ENCODE peak calls at places on chromosome 10, in four cellular contexts. One of them, this sample, is unnamed.

GRCh38 chr10:34758447-34758996 is 56.6 kb downstream of the PARD3 start:
- DNase-seq in PC-3: peak; percentile 100
- DNase-seq in K562: peak; percentile 39
- DNase-seq in mesenchymal stem cell: peak; percentile 97
- DNase-seq in this sample: no peak

GRCh38 chr10:5971886-5972285 is 5.5 kb downstream of the IL15RA start:
- DNase-seq in PC-3: no peak
- DNase-seq in K562: no peak
- DNase-seq in mesenchymal stem cell: no peak
- DNase-seq in this sample: no peak

GRCh38 chr10:88389456-88389855 is 193.7 kb downstream of the RNLS start:
- DNase-seq in PC-3: no peak
- DNase-seq in K562: no peak
- DNase-seq in mesenchymal stem cell: peak; percentile 69
- DNase-seq in this sample: no peak

GRCh38 chr10:131786756-131787605 is 113.8 kb upstream of the PPP2R2D start:
- DNase-seq in PC-3: peak; percentile 52
- DNase-seq in K562: peak; percentile 31
- DNase-seq in mesenchymal stem cell: no peak
- DNase-seq in this sample: peak; percentile 32

GRCh38 chr10:14074062-14074884 is 256.5 kb downstream of the FRMD4A start:
- DNase-seq in PC-3: peak; percentile 95
- DNase-seq in K562: no peak
- DNase-seq in mesenchymal stem cell: peak; percentile 94
- DNase-seq in this sample: no peak

GRCh38 chr10:49737474-49738201 is 24.5 kb downstream of the OGDHL start:
- DNase-seq in PC-3: peak; percentile 89
- DNase-seq in K562: no peak
- DNase-seq in mesenchymal stem cell: no peak
- DNase-seq in this sample: no peak

GRCh38 chr10:36725581-36726520 is 399.5 kb upstream of the ANKRD30A start:
- DNase-seq in PC-3: peak; percentile 100
- DNase-seq in K562: no peak
- DNase-seq in mesenchymal stem cell: peak; percentile 75
- DNase-seq in this sample: peak; percentile 69

GRCh38 chr10:120543291-120543690 is 86.3 kb downstream of the PLPP4 start:
- DNase-seq in PC-3: no peak
- DNase-seq in K562: no peak
- DNase-seq in mesenchymal stem cell: no peak
- DNase-seq in this sample: no peak

GRCh38 chr10:101000602-101000991 is 989 bp downstream of the LZTS2 start:
- DNase-seq in PC-3: no peak
- DNase-seq in K562: peak; percentile 27
- DNase-seq in mesenchymal stem cell: no peak
- DNase-seq in this sample: no peak

GRCh38 chr10:45505336-45505735 is 131.3 kb downstream of the ALOX5 start:
- DNase-seq in PC-3: no peak
- DNase-seq in K562: no peak
- DNase-seq in mesenchymal stem cell: no peak
- DNase-seq in this sample: no peak

GRCh38 chr10:32367793-32368453 is 21.0 kb upstream of the EPC1 start:
- DNase-seq in PC-3: peak; percentile 92
- DNase-seq in K562: peak; percentile 47
- DNase-seq in mesenchymal stem cell: peak; percentile 69
- DNase-seq in this sample: no peak
- H3K4me2 ChIP-seq in PC-3: peak overlapping the region; percentile 5
- H3K4me2 ChIP-seq in K562: peak overlapping the region; percentile 32
- H3K4me2 ChIP-seq in mesenchymal stem cell: no peak overlapping the region
- H3K4me2 ChIP-seq in this sample: no peak overlapping the region

GRCh38 chr10:83078645-83079044 is 1060.7 kb upstream of the GHITM start:
- DNase-seq in PC-3: no peak
- DNase-seq in K562: no peak
- DNase-seq in mesenchymal stem cell: no peak
- DNase-seq in this sample: no peak

GRCh38 chr10:83078160-83078559 is 1061.1 kb upstream of the GHITM start:
- DNase-seq in PC-3: peak; percentile 1
- DNase-seq in K562: no peak
- DNase-seq in mesenchymal stem cell: no peak
- DNase-seq in this sample: no peak

GRCh38 chr10:83089335-83089734 is 1050.0 kb upstream of the GHITM start:
- DNase-seq in PC-3: no peak
- DNase-seq in K562: no peak
- DNase-seq in mesenchymal stem cell: no peak
- DNase-seq in this sample: no peak

DNA sequence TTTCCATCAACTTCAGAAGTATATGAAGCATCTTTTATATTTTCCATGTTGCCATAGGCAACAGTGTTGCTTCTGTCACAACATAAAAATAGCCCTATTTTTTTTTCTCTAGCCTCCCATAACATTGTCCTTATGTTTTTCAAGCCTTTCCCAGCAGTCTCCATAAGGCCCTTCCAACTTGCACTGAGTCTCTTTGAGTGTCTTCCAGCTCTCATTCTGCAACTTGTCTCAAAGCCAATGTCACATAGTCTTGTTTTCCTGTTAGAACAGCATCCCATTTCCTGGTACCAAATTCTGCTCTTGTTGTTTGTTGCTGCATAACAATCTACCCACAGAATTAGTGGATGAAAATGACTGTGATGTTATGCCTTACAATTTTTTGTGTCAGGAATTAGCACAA is 1055.4 kb upstream of the GHITM start:
- DNase-seq in PC-3: no peak
- DNase-seq in K562: no peak
- DNase-seq in mesenchymal stem cell: no peak
- DNase-seq in this sample: no peak
- H3K4me2 ChIP-seq in PC-3: no peak overlapping the region
- H3K4me2 ChIP-seq in K562: no peak overlapping the region
- H3K4me2 ChIP-seq in mesenchymal stem cell: no peak overlapping the region
- H3K4me2 ChIP-seq in this sample: no peak overlapping the region

GRCh38 chr10:10976652-10977051 is 41.0 kb upstream of the CELF2 start:
- DNase-seq in PC-3: no peak
- DNase-seq in K562: no peak
- DNase-seq in mesenchymal stem cell: no peak
- DNase-seq in this sample: no peak

GRCh38 chr10:10977231-10977956 is 40.3 kb upstream of the CELF2 start:
- DNase-seq in PC-3: no peak
- DNase-seq in K562: no peak
- DNase-seq in mesenchymal stem cell: no peak
- DNase-seq in this sample: no peak

GRCh38 chr10:10973310-10973709 is 44.4 kb upstream of the CELF2 start:
- DNase-seq in PC-3: no peak
- DNase-seq in K562: no peak
- DNase-seq in mesenchymal stem cell: no peak
- DNase-seq in this sample: no peak

GRCh38 chr10:10975647-10976046 is 42.0 kb upstream of the CELF2 start:
- DNase-seq in PC-3: no peak
- DNase-seq in K562: no peak
- DNase-seq in mesenchymal stem cell: no peak
- DNase-seq in this sample: no peak

GRCh38 chr10:10977978-10978377 is 39.7 kb upstream of the CELF2 start:
- DNase-seq in PC-3: no peak
- DNase-seq in K562: no peak
- DNase-seq in mesenchymal stem cell: no peak
- DNase-seq in this sample: no peak
- H3K4me2 ChIP-seq in PC-3: no peak overlapping the region
- H3K4me2 ChIP-seq in K562: no peak overlapping the region
- H3K4me2 ChIP-seq in mesenchymal stem cell: no peak overlapping the region
- H3K4me2 ChIP-seq in this sample: no peak overlapping the region

DNA sequence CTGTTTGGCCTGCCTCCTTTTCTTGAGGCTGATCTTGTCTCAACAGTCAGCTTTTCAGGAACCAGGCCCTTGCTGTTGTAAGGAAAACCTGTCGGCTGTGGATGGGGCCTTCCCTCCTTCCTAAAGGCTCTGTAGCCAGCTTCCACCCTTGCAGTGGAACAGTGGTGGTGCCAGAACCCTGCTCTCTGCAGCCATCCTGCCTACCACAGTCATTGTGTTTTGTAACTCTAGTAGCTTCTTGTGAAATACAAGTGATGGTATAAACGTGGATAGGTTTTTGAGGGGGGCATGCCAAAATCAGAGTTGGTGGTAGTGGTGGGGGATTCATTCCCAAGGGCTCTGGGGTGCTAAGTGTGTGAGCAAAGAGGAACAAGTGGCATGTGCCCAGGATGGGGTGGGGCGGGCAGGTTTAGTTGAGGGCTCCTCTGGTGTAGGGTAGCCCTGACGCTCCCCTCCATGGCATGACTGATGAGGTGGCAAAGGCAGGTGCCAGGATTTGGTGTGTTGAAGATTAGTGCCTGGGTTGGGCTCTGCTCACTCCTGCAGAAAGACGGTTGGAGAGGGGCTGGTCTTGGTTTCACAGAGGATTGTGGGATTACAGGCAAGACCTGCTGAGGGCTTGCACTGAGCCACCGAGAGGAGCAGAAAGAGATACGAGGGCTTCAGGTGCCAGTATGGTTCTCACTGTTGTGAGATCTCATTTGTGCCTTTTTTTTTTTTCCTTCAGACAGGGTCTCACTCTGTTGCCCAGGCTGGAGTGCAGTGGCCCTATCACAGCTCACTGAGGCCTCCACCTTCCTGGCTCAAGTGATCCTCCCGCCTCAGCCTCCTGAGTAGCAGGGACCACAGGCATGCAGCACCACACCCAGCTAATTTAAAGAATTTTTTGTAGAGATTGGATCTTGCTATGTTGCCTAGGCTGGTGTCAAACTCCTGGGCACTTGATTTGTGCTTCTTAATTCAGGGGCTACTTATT is 7.4 kb downstream of the TSPAN14 start:
- DNase-seq in PC-3: no peak
- DNase-seq in K562: no peak
- DNase-seq in mesenchymal stem cell: no peak
- DNase-seq in this sample: no peak
- H3K4me2 ChIP-seq in PC-3: no peak overlapping the region
- H3K4me2 ChIP-seq in K562: peak overlapping the region; percentile 27
- H3K4me2 ChIP-seq in mesenchymal stem cell: no peak overlapping the region
- H3K4me2 ChIP-seq in this sample: no peak overlapping the region

GRCh38 chr10:126904807-126905686 is at the start of gene DOCK1:
- DNase-seq in PC-3: peak; percentile 69
- DNase-seq in K562: no peak
- DNase-seq in mesenchymal stem cell: peak; percentile 85
- DNase-seq in this sample: peak; percentile 63

GRCh38 chr10:126906704-126907422 is 1.6 kb downstream of the DOCK1 start:
- DNase-seq in PC-3: no peak
- DNase-seq in K562: no peak
- DNase-seq in mesenchymal stem cell: no peak
- DNase-seq in this sample: no peak

GRCh38 chr10:126907423-126907970 is 2.3 kb downstream of the DOCK1 start:
- DNase-seq in PC-3: no peak
- DNase-seq in K562: no peak
- DNase-seq in mesenchymal stem cell: no peak
- DNase-seq in this sample: no peak

GRCh38 chr10:126904493-126904806 is 778 bp upstream of the DOCK1 start:
- DNase-seq in PC-3: no peak
- DNase-seq in K562: no peak
- DNase-seq in mesenchymal stem cell: peak; percentile 22
- DNase-seq in this sample: no peak

DNA sequence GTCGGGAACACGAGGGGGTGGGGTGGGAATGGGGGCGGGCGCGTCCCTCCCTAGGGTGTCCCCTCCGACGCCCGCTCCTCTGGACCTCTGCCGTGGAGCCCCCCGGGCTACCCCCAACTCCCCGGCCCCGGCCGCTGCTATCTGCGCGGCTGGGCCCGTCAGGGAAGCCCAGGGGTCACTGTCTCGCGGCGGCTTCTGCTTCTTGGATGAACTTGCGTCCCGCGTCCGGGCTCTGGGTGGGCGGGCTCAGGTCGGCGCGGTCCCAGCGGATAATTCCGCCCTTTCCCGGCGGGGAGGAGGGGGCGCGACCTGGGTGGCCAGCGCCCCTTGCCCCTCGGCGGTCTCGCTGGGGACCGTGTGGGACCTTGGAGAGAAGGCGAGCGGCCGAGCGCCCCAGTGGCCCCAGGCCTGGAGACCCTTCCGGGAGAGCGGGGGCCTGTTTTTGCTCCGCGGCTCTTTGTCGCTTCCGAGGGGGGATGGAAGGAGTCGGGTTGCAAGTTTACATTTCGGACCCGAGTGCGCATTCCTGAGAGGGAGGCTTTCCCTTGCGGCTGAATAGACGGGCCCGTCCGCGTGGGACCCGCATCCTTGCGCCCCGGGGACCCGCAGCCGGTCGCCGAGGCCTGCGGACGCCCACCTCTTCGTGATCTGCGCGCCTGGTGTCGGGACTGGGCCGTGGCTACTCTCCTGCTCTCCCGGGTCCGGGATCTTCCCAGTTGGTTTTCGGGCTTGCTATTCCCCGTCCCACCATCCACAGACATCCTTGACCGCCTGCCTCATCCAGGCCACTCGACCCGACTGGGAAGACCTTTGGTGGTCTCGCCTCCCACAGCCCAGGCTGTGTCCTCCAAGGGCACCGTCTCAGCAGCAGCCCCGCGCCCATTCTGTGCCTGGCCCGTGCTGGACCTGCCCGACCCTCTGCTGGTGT is 812 bp downstream of the DOCK1 start:
- DNase-seq in PC-3: no peak
- DNase-seq in K562: no peak
- DNase-seq in mesenchymal stem cell: peak; percentile 59
- DNase-seq in this sample: peak; percentile 57
- H3K4me2 ChIP-seq in PC-3: peak overlapping the region; percentile 84
- H3K4me2 ChIP-seq in K562: no peak overlapping the region
- H3K4me2 ChIP-seq in mesenchymal stem cell: peak overlapping the region; percentile 62
- H3K4me2 ChIP-seq in this sample: peak overlapping the region; percentile 61

GRCh38 chr10:58515296-58515956 is 2.8 kb downstream of the BICC1 start:
- DNase-seq in PC-3: peak; percentile 58
- DNase-seq in K562: no peak
- DNase-seq in mesenchymal stem cell: no peak
- DNase-seq in this sample: no peak

GRCh38 chr10:58516118-58516517 is 3.4 kb downstream of the BICC1 start:
- DNase-seq in PC-3: peak; percentile 82
- DNase-seq in K562: no peak
- DNase-seq in mesenchymal stem cell: no peak
- DNase-seq in this sample: no peak

GRCh38 chr10:58512470-58513188 is at the start of gene BICC1:
- DNase-seq in PC-3: peak; percentile 37
- DNase-seq in K562: no peak
- DNase-seq in mesenchymal stem cell: peak; percentile 45
- DNase-seq in this sample: peak; percentile 48

GRCh38 chr10:58513189-58514101 is 773 bp downstream of the BICC1 start:
- DNase-seq in PC-3: peak; percentile 71
- DNase-seq in K562: no peak
- DNase-seq in mesenchymal stem cell: peak; percentile 62
- DNase-seq in this sample: peak; percentile 41

GRCh38 chr10:58514102-58514472 is 1.4 kb downstream of the BICC1 start:
- DNase-seq in PC-3: peak; percentile 23
- DNase-seq in K562: no peak
- DNase-seq in mesenchymal stem cell: no peak
- DNase-seq in this sample: no peak
- H3K4me2 ChIP-seq in PC-3: peak overlapping the region; percentile 82
- H3K4me2 ChIP-seq in K562: no peak overlapping the region
- H3K4me2 ChIP-seq in mesenchymal stem cell: peak overlapping the region; percentile 59
- H3K4me2 ChIP-seq in this sample: no peak overlapping the region

GRCh38 chr10:104664205-104664604 is 23.1 kb downstream of the SORCS3 start:
- DNase-seq in PC-3: no peak
- DNase-seq in K562: no peak
- DNase-seq in mesenchymal stem cell: no peak
- DNase-seq in this sample: no peak
- H3K4me2 ChIP-seq in PC-3: no peak overlapping the region
- H3K4me2 ChIP-seq in K562: no peak overlapping the region
- H3K4me2 ChIP-seq in mesenchymal stem cell: no peak overlapping the region
- H3K4me2 ChIP-seq in this sample: no peak overlapping the region

GRCh38 chr10:697097-697875 is 7.8 kb upstream of the DIP2C start:
- DNase-seq in PC-3: no peak
- DNase-seq in K562: no peak
- DNase-seq in mesenchymal stem cell: no peak
- DNase-seq in this sample: no peak
- H3K4me2 ChIP-seq in PC-3: no peak overlapping the region
- H3K4me2 ChIP-seq in K562: no peak overlapping the region
- H3K4me2 ChIP-seq in mesenchymal stem cell: no peak overlapping the region
- H3K4me2 ChIP-seq in this sample: no peak overlapping the region